ENCODE peak calls at places on chromosome 5, in eight cellular contexts. One of them, this sample, is unnamed.

GRCh38 chr5:127088226-127088625 is 14.9 kb upstream of the C5orf63 start:
- DNase-seq in body of pancreas: peak
- DNase-seq in lower leg skin: no peak
- DNase-seq in stomach: no peak
- DNase-seq in spleen: no peak
- DNase-seq in A549: peak
- DNase-seq in prostate gland: no peak
- DNase-seq in ovary: no peak
- DNase-seq in this sample: no peak

GRCh38 chr5:42583322-42583721 is 160.1 kb downstream of the GHR start:
- DNase-seq in body of pancreas: peak
- DNase-seq in lower leg skin: peak
- DNase-seq in stomach: peak
- DNase-seq in spleen: no peak
- DNase-seq in A549: peak
- DNase-seq in prostate gland: peak
- DNase-seq in ovary: no peak
- DNase-seq in this sample: peak

GRCh38 chr5:72606525-72606924 is 99.3 kb upstream of the ZNF366 start:
- DNase-seq in body of pancreas: no peak
- DNase-seq in lower leg skin: no peak
- DNase-seq in stomach: no peak
- DNase-seq in spleen: no peak
- DNase-seq in A549: no peak
- DNase-seq in prostate gland: no peak
- DNase-seq in ovary: no peak
- DNase-seq in this sample: no peak

GRCh38 chr5:10691826-10692785 is 68.9 kb downstream of the DAP start:
- DNase-seq in body of pancreas: no peak
- DNase-seq in lower leg skin: no peak
- DNase-seq in stomach: no peak
- DNase-seq in spleen: no peak
- DNase-seq in A549: no peak
- DNase-seq in prostate gland: no peak
- DNase-seq in ovary: no peak
- DNase-seq in this sample: no peak

GRCh38 chr5:139394654-139395566 is at the start of gene PROB1:
- DNase-seq in body of pancreas: no peak
- DNase-seq in lower leg skin: no peak
- DNase-seq in stomach: no peak
- DNase-seq in spleen: peak
- DNase-seq in A549: no peak
- DNase-seq in prostate gland: no peak
- DNase-seq in ovary: no peak
- DNase-seq in this sample: no peak

GRCh38 chr5:138903113-138903789 is 28.1 kb upstream of the LRRTM2 start:
- DNase-seq in body of pancreas: no peak
- DNase-seq in lower leg skin: no peak
- DNase-seq in stomach: no peak
- DNase-seq in spleen: no peak
- DNase-seq in A549: no peak
- DNase-seq in prostate gland: no peak
- DNase-seq in ovary: no peak
- DNase-seq in this sample: no peak

GRCh38 chr5:139560752-139561654 is at the start of gene UBE2D2:
- DNase-seq in body of pancreas: peak
- DNase-seq in lower leg skin: peak
- DNase-seq in stomach: peak
- DNase-seq in spleen: peak
- DNase-seq in A549: peak
- DNase-seq in prostate gland: peak
- DNase-seq in ovary: peak
- DNase-seq in this sample: peak

GRCh38 chr5:121273818-121274433 is 577.8 kb upstream of the FTMT start:
- DNase-seq in body of pancreas: no peak
- DNase-seq in lower leg skin: no peak
- DNase-seq in stomach: no peak
- DNase-seq in spleen: no peak
- DNase-seq in A549: peak
- DNase-seq in prostate gland: no peak
- DNase-seq in ovary: no peak
- DNase-seq in this sample: peak

GRCh38 chr5:142425286-142426065 is 100.7 kb upstream of the SPRY4 start:
- DNase-seq in body of pancreas: no peak
- DNase-seq in lower leg skin: no peak
- DNase-seq in stomach: no peak
- DNase-seq in spleen: no peak
- DNase-seq in A549: no peak
- DNase-seq in prostate gland: no peak
- DNase-seq in ovary: no peak
- DNase-seq in this sample: no peak

GRCh38 chr5:171570244-171570819 is 150.9 kb downstream of the FGF18 start:
- DNase-seq in body of pancreas: no peak
- DNase-seq in lower leg skin: no peak
- DNase-seq in stomach: no peak
- DNase-seq in spleen: no peak
- DNase-seq in A549: no peak
- DNase-seq in prostate gland: no peak
- DNase-seq in ovary: no peak
- DNase-seq in this sample: no peak

GRCh38 chr5:93782978-93783377 is 41.6 kb upstream of the POU5F2 start:
- DNase-seq in body of pancreas: no peak
- DNase-seq in lower leg skin: no peak
- DNase-seq in stomach: no peak
- DNase-seq in spleen: no peak
- DNase-seq in A549: no peak
- DNase-seq in prostate gland: no peak
- DNase-seq in ovary: no peak
- DNase-seq in this sample: no peak

GRCh38 chr5:14036514-14036913 is 92.0 kb upstream of the DNAH5 start:
- DNase-seq in body of pancreas: no peak
- DNase-seq in lower leg skin: no peak
- DNase-seq in stomach: no peak
- DNase-seq in spleen: no peak
- DNase-seq in A549: peak
- DNase-seq in prostate gland: no peak
- DNase-seq in ovary: no peak
- DNase-seq in this sample: no peak

GRCh38 chr5:139116256-139116655 is 81.9 kb downstream of the SIL1 start:
- DNase-seq in body of pancreas: no peak
- DNase-seq in lower leg skin: no peak
- DNase-seq in stomach: no peak
- DNase-seq in spleen: no peak
- DNase-seq in A549: no peak
- DNase-seq in prostate gland: no peak
- DNase-seq in ovary: no peak
- DNase-seq in this sample: no peak

GRCh38 chr5:87002485-87002884 is 265.2 kb upstream of the RASA1 start:
- DNase-seq in body of pancreas: no peak
- DNase-seq in lower leg skin: no peak
- DNase-seq in stomach: no peak
- DNase-seq in spleen: no peak
- DNase-seq in A549: no peak
- DNase-seq in prostate gland: no peak
- DNase-seq in ovary: no peak
- DNase-seq in this sample: no peak

GRCh38 chr5:82812575-82812974 is 264.6 kb downstream of the TMEM167A start:
- DNase-seq in body of pancreas: no peak
- DNase-seq in lower leg skin: no peak
- DNase-seq in stomach: no peak
- DNase-seq in spleen: no peak
- DNase-seq in A549: no peak
- DNase-seq in prostate gland: no peak
- DNase-seq in ovary: no peak
- DNase-seq in this sample: no peak

GRCh38 chr5:147554285-147554817 is 44.5 kb upstream of the DPYSL3 start:
- DNase-seq in body of pancreas: no peak
- DNase-seq in lower leg skin: peak
- DNase-seq in stomach: no peak
- DNase-seq in spleen: no peak
- DNase-seq in A549: no peak
- DNase-seq in prostate gland: peak
- DNase-seq in ovary: no peak
- DNase-seq in this sample: no peak

GRCh38 chr5:167870055-167870454 is 421.4 kb upstream of the WWC1 start:
- DNase-seq in body of pancreas: no peak
- DNase-seq in lower leg skin: no peak
- DNase-seq in stomach: no peak
- DNase-seq in spleen: no peak
- DNase-seq in A549: no peak
- DNase-seq in prostate gland: no peak
- DNase-seq in ovary: no peak
- DNase-seq in this sample: no peak

GRCh38 chr5:149781612-149782011 is 51.5 kb downstream of the PPARGC1B start:
- DNase-seq in body of pancreas: no peak
- DNase-seq in lower leg skin: no peak
- DNase-seq in stomach: no peak
- DNase-seq in spleen: no peak
- DNase-seq in A549: no peak
- DNase-seq in prostate gland: no peak
- DNase-seq in ovary: no peak
- DNase-seq in this sample: no peak

GRCh38 chr5:149782900-149783586 is 52.9 kb downstream of the PPARGC1B start:
- DNase-seq in body of pancreas: no peak
- DNase-seq in lower leg skin: no peak
- DNase-seq in stomach: no peak
- DNase-seq in spleen: no peak
- DNase-seq in A549: no peak
- DNase-seq in prostate gland: no peak
- DNase-seq in ovary: no peak
- DNase-seq in this sample: no peak

GRCh38 chr5:149788964-149789363 is 58.9 kb downstream of the PPARGC1B start:
- DNase-seq in body of pancreas: no peak
- DNase-seq in lower leg skin: no peak
- DNase-seq in stomach: no peak
- DNase-seq in spleen: no peak
- DNase-seq in A549: no peak
- DNase-seq in prostate gland: no peak
- DNase-seq in ovary: no peak
- DNase-seq in this sample: no peak

GRCh38 chr5:149782018-149782899 is 52.1 kb downstream of the PPARGC1B start:
- DNase-seq in body of pancreas: no peak
- DNase-seq in lower leg skin: no peak
- DNase-seq in stomach: no peak
- DNase-seq in spleen: no peak
- DNase-seq in A549: no peak
- DNase-seq in prostate gland: no peak
- DNase-seq in ovary: no peak
- DNase-seq in this sample: no peak

DNA sequence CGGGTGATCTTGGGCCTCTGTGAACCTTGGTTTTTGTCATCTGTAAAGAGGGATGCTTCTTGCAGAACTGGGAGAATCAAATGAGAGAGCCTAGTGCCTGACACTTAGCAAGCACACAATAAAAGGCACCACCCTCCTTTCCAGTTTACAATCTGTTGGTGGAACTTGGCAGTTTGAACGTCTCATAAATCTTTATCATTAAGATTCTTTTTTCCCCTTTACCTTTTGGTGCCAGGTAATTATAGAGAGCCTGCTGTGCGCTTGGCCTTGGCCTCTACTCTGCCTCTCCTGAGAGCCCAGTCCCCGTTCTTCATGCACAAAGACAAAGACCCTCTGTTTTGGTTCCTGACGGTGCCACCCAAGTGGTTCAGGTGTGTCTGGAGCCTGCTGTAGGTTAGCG is 55.2 kb downstream of the PPARGC1B start:
- DNase-seq in body of pancreas: no peak
- DNase-seq in lower leg skin: no peak
- DNase-seq in stomach: no peak
- DNase-seq in spleen: no peak
- DNase-seq in A549: no peak
- DNase-seq in prostate gland: peak
- DNase-seq in ovary: no peak
- DNase-seq in this sample: no peak
- TF ChIP-seq POLR2A in body of pancreas: no peak
- TF ChIP-seq POLR2A in lower leg skin: no peak
- TF ChIP-seq POLR2A in stomach: no peak
- TF ChIP-seq POLR2A in spleen: no peak
- TF ChIP-seq POLR2A in A549: no peak
- TF ChIP-seq POLR2A in prostate gland: no peak
- TF ChIP-seq POLR2A in ovary: no peak
- TF ChIP-seq POLR2A in this sample: no peak

GRCh38 chr5:150658699-150659265 is 2.3 kb upstream of the MYOZ3 start:
- DNase-seq in body of pancreas: no peak
- DNase-seq in lower leg skin: no peak
- DNase-seq in stomach: no peak
- DNase-seq in spleen: no peak
- DNase-seq in A549: no peak
- DNase-seq in prostate gland: no peak
- DNase-seq in ovary: no peak
- DNase-seq in this sample: no peak
- TF ChIP-seq POLR2A in body of pancreas: no peak
- TF ChIP-seq POLR2A in lower leg skin: no peak
- TF ChIP-seq POLR2A in stomach: no peak
- TF ChIP-seq POLR2A in spleen: no peak
- TF ChIP-seq POLR2A in A549: no peak
- TF ChIP-seq POLR2A in prostate gland: no peak
- TF ChIP-seq POLR2A in ovary: no peak
- TF ChIP-seq POLR2A in this sample: no peak

DNA sequence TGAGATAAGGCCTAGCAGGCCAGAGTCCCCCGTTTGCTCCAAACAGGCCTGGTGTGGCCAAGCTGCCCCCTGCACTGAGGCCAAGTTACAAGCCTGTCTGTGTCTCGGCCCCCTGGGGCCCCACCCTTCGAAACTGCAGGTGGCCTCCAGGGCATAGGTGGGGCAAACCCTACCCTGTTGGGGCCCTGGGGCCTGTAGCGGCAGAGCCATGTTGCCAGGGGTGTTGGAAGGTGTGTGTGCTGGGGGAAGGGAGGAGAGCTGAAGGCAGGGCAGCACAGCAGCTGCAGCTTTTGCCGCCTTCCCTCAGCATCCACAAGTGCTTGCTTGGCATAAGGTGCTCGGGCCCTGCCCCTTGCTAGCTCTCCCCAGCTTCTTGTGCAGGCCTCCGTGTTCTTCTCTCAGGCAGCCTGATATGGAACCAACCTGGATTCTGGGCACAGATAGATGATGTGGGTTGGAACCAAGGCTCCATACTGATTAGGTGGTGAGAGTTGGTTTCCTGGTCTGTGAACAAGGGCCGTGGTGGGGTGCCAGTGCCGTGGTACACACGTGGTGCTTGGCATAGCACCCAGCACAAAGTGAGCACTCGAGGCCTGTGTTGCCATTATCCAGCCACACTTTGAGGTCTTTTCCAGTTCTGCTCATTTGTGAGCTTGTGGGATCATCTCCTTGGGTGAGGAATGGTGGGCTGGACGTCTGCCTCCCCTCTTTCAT is 12.6 kb downstream of the IRF1 start:
- DNase-seq in body of pancreas: no peak
- DNase-seq in lower leg skin: no peak
- DNase-seq in stomach: no peak
- DNase-seq in spleen: peak
- DNase-seq in A549: no peak
- DNase-seq in prostate gland: no peak
- DNase-seq in ovary: no peak
- DNase-seq in this sample: no peak
- TF ChIP-seq POLR2A in body of pancreas: no peak
- TF ChIP-seq POLR2A in lower leg skin: no peak
- TF ChIP-seq POLR2A in stomach: no peak
- TF ChIP-seq POLR2A in spleen: no peak
- TF ChIP-seq POLR2A in A549: no peak
- TF ChIP-seq POLR2A in prostate gland: no peak
- TF ChIP-seq POLR2A in ovary: no peak
- TF ChIP-seq POLR2A in this sample: no peak

GRCh38 chr5:17275279-17276158 is 58.1 kb downstream of the BASP1 start:
- DNase-seq in body of pancreas: no peak
- DNase-seq in lower leg skin: no peak
- DNase-seq in stomach: no peak
- DNase-seq in spleen: peak
- DNase-seq in A549: no peak
- DNase-seq in prostate gland: no peak
- DNase-seq in ovary: no peak
- DNase-seq in this sample: no peak
- TF ChIP-seq POLR2A in body of pancreas: no peak
- TF ChIP-seq POLR2A in lower leg skin: no peak
- TF ChIP-seq POLR2A in stomach: no peak
- TF ChIP-seq POLR2A in spleen: no peak
- TF ChIP-seq POLR2A in A549: no peak
- TF ChIP-seq POLR2A in prostate gland: no peak
- TF ChIP-seq POLR2A in ovary: no peak
- TF ChIP-seq POLR2A in this sample: no peak